ENCODE peak calls at places on chromosomes 5 and 9, in nine cellular contexts. T is ovary; N is CD8-positive, alpha-beta T cell; P is GM23248; V is DND-41; U is IMR-90; G is HepG2; H is neural progenitor cell; C is right atrium auricular region. L is an unnamed sample.

GRCh38 chr5:177335043-177335700 is 16.3 kb downstream of the LMAN2 start:
- DNase-seq in H (no peak), T (no peak), P (no peak), U (no peak), N (no peak), G (no peak), C (no peak), V (no peak), L (no peak)

GRCh38 chr9:91477106-91477505 is 53.5 kb upstream of the NFIL3 start:
- DNase-seq in V (no peak), T (no peak), H (peak; percentile 77), N (no peak), U (no peak), G (no peak), C (no peak), P (no peak), L (no peak)

GRCh38 chr5:13108281-13108680 is 836.2 kb downstream of the DNAH5 start:
- DNase-seq in N (no peak), P (no peak), C (no peak), U (no peak), T (no peak), G (no peak), V (no peak), H (no peak), L (no peak)

GRCh38 chr9:109834855-109835254 is 54.9 kb downstream of the PALM2AKAP2 start:
- DNase-seq in H (no peak), G (no peak), P (no peak), C (no peak), N (no peak), V (peak; percentile 21), U (no peak), T (no peak), L (no peak)

GRCh38 chr9:124487491-124488182 is 19.6 kb downstream of the NR5A1 start:
- DNase-seq in V (no peak), P (no peak), C (no peak), G (no peak), H (no peak), U (no peak), T (no peak), N (no peak), L (no peak)

GRCh38 chr5:59923465-59923864 is 29.9 kb upstream of the PDE4D start:
- DNase-seq in C (no peak), P (peak; percentile 32), H (peak; percentile 4), G (no peak), T (no peak), N (no peak), V (no peak), U (peak; percentile 30), L (no peak)

GRCh38 chr9:79766091-79766490 is 194.3 kb downstream of the TLE4 start:
- DNase-seq in U (no peak), N (no peak), V (no peak), P (no peak), C (no peak), T (no peak), H (no peak), G (no peak), L (no peak)

GRCh38 chr5:16936150-16937022 is at the start of gene MYO10:
- DNase-seq in T (peak; percentile 87), P (peak; percentile 93), G (no peak), V (no peak), N (no peak), H (peak; percentile 91), C (peak; percentile 68), U (peak; percentile 80), L (peak; percentile 79)

GRCh38 chr5:56309262-56309826 is 76.2 kb upstream of the ANKRD55 start:
- DNase-seq in P (no peak), V (no peak), G (no peak), C (no peak), U (peak; percentile 32), T (no peak), N (no peak), H (no peak), L (no peak)

GRCh38 chr9:34048730-34049629 is at the start of gene UBAP2:
- DNase-seq in N (peak; percentile 98), P (peak; percentile 99), G (peak; percentile 96), T (peak; percentile 97), H (peak; percentile 99), C (peak; percentile 98), V (peak; percentile 96), U (peak; percentile 97), L (peak; percentile 95)

GRCh38 chr9:20041717-20042116 is 252.9 kb upstream of the SLC24A2 start:
- DNase-seq in N (peak; percentile 56), U (no peak), V (peak; percentile 27), P (no peak), G (no peak), T (no peak), C (no peak), H (no peak), L (no peak)

GRCh38 chr5:167511-167910 is 23.8 kb upstream of the LRRC14B start:
- DNase-seq in H (no peak), V (no peak), P (no peak), T (no peak), N (no peak), U (peak; percentile 14), C (no peak), G (no peak), L (no peak)

GRCh38 chr5:36694351-36694750 is 87.9 kb downstream of the SLC1A3 start:
- DNase-seq in N (no peak), G (no peak), H (no peak), P (no peak), C (no peak), V (no peak), U (peak; percentile 8), T (no peak), L (no peak)

GRCh38 chr5:38872826-38873225 is 27.0 kb downstream of the OSMR start:
- DNase-seq in P (peak; percentile 34), G (no peak), C (no peak), H (no peak), U (no peak), T (no peak), N (no peak), V (no peak), L (no peak)

GRCh38 chr5:135239461-135240282 is 159.4 kb downstream of the MACROH2A1 start:
- DNase-seq in V (no peak), U (peak; percentile 85), P (no peak), G (no peak), H (no peak), N (no peak), T (peak; percentile 11), C (peak; percentile 42), L (peak; percentile 15)

GRCh38 chr5:179812135-179812825 is 5.6 kb upstream of the MGAT4B start:
- DNase-seq in P (no peak), G (no peak), V (no peak), H (no peak), U (no peak), C (no peak), N (no peak), T (no peak), L (no peak)

GRCh38 chr9:91334053-91334452 is 27.7 kb downstream of the AUH start:
- DNase-seq in H (no peak), C (no peak), U (peak; percentile 29), N (no peak), V (no peak), P (peak; percentile 48), T (no peak), G (no peak), L (no peak)

GRCh38 chr5:126119894-126120442 is 303.2 kb upstream of the GRAMD2B start:
- DNase-seq in P (peak; percentile 20), V (peak; percentile 8), C (no peak), T (no peak), G (no peak), U (no peak), N (no peak), H (no peak), L (no peak)

GRCh38 chr9:99239341-99240055 is 17.4 kb downstream of the SEC61B start:
- DNase-seq in U (peak; percentile 36), C (no peak), N (no peak), P (peak; percentile 81), G (no peak), V (no peak), T (no peak), H (no peak), L (no peak)

GRCh38 chr9:102273952-102274351 is 535.5 kb upstream of the GRIN3A start:
- DNase-seq in H (no peak), N (no peak), C (no peak), U (no peak), P (no peak), V (no peak), G (no peak), T (no peak), L (no peak)

DNA sequence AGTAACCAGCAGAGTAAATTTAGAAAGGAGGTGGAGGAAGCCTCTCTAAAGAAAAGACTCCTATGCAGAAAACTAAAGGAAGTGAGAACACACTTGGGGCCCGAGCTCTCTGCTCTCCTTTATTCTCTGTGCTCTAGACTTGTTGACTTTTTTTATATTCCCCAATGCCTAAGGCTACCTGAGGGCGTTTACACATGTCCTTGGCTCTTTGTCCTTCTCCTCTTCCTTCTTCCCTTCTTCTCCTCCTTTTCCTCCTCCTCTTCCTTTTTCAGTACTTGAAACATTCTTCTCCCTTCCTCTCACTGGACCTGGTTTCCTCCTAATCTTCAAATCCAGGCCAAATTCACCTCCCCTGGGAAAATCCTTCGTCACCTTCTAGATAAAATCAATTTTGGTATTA is 256.4 kb upstream of the TRPC7 start:
- DNase-seq in U (no peak), G (no peak), C (no peak), V (no peak), T (no peak), N (no peak), H (no peak), P (no peak), L (no peak)
- H3K4me1 ChIP-seq in U (no peaks in the 10 kb centered on the region), G (no peaks in the 10 kb centered on the region), C (no peaks in the 10 kb centered on the region), V (no peaks in the 10 kb centered on the region), T (no peaks in the 10 kb centered on the region), N (no peaks in the 10 kb centered on the region), H (no peaks in the 10 kb centered on the region), P (no peaks in the 10 kb centered on the region), L (no peaks in the 10 kb centered on the region)

DNA sequence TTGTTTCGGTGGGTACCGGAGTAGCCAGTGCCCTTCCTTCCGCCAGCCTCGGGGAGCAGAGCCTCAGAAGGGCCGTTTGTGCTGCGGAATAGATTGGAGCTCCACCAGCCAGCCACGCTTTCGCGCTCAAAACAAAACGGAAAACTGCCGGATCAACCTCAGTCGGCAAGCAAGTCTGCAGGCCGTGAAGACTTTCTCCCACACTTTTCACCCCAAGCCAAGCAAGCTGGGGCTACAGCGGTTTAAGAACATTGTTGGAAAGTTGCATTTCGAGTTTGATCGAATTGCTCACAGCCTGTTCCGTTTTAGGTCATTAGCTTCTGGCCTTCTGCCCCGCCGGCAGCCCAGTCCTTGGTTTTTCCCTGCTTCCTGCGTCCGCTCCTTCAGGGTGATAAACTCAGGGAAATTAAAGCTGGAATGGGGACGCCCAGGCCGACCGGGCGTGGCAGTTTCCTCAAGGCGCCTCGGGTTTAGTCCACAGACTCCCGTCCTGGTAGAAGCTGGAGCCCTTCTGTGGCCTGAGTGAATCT is 828 bp upstream of the CCNO start:
- DNase-seq in U (peak; percentile 19), G (no peak), P (peak; percentile 62), T (no peak), N (no peak), H (peak; percentile 62), V (no peak), C (no peak), L (no peak)
- H3K4me3 ChIP-seq in U (peak overlapping the region; percentile 42), G (peak overlapping the region; percentile 73), P (peak overlapping the region; percentile 81), T (peak overlapping the region; percentile 40), N (peak overlapping the region; percentile 62), H (peak overlapping the region; percentile 58), V (peak overlapping the region; percentile 49), C (peak overlapping the region; percentile 41), L (peak overlapping the region; percentile 55)

GRCh38 chr5:67190443-67190842 is 6.2 kb downstream of the CD180 start:
- DNase-seq in U (no peak), G (no peak), V (no peak), H (no peak), P (no peak), C (no peak), N (no peak), T (no peak), L (no peak)
- H3K4me1 ChIP-seq in U (no peaks in the 10 kb centered on the region), G (no peaks in the 10 kb centered on the region), V (peaks cover 28% of the 10 kb centered on the region), H (peaks cover 7% of the 10 kb centered on the region), P (no peaks in the 10 kb centered on the region), C (no peaks in the 10 kb centered on the region), N (peaks cover 28% of the 10 kb centered on the region), T (peaks cover 3% of the 10 kb centered on the region), L (peaks cover 4% of the 10 kb centered on the region)

GRCh38 chr9:137639303-137640051 is 20.7 kb downstream of the EHMT1 start:
- DNase-seq in T (no peak), V (no peak), G (no peak), H (no peak), N (no peak), C (no peak), U (no peak), P (peak; percentile 27), L (no peak)
- H3K4me3 ChIP-seq in T (peak overlapping the region; percentile 12), V (no peak overlapping the region), G (no peak overlapping the region), H (no peak overlapping the region), N (peak overlapping the region; percentile 11), C (no peak overlapping the region), U (no peak overlapping the region), P (peak overlapping the region; percentile 58), L (no peak overlapping the region)

L was measured in uterus.